ENCODE peak calls at places on chromosome 9, in nine cellular contexts. U, W, C, M, Q, L, H, B and D are unnamed samples.

GRCh38 chr9:89418882-89419641 is 78.9 kb downstream of the SEMA4D start:
- DNase-seq in H (no peak), W (no peak), L (no peak), C (no peak), B (peak), U (no peak), Q (no peak), M (no peak), D (no peak)

GRCh38 chr9:129952337-129952736 is 90.7 kb downstream of the FNBP1 start:
- DNase-seq in U (no peak), Q (no peak), M (no peak), B (no peak), C (no peak), W (no peak), L (no peak), H (no peak), D (no peak)

GRCh38 chr9:125758986-125759811 is 12.0 kb downstream of the PBX3 start:
- DNase-seq in B (peak), M (no peak), U (peak), L (peak), C (no peak), W (no peak), H (no peak), Q (no peak), D (no peak)

GRCh38 chr9:27276182-27277030 is 20.5 kb downstream of the EQTN start:
- DNase-seq in H (peak), C (peak), L (no peak), U (peak), W (no peak), Q (peak), M (no peak), B (peak), D (peak)

GRCh38 chr9:121369595-121370265 is at the start of gene STOM:
- DNase-seq in B (no peak), C (peak), Q (peak), M (peak), U (peak), L (peak), H (no peak), W (no peak), D (peak)

GRCh38 chr9:116101516-116101915 is 52.1 kb upstream of the PAPPA start:
- DNase-seq in H (no peak), Q (no peak), U (peak), M (no peak), W (no peak), C (no peak), L (no peak), B (no peak), D (no peak)

GRCh38 chr9:69674741-69675438 is 2.7 kb upstream of the APBA1 start:
- DNase-seq in C (no peak), M (no peak), Q (no peak), B (no peak), L (no peak), U (peak), H (no peak), W (no peak), D (peak)

GRCh38 chr9:99720455-99721050 is 101.1 kb upstream of the NR4A3 start:
- DNase-seq in U (peak), W (no peak), M (no peak), B (peak), C (no peak), H (no peak), Q (no peak), L (no peak), D (no peak)

GRCh38 chr9:18351216-18351615 is 122.7 kb upstream of the ADAMTSL1 start:
- DNase-seq in U (no peak), B (no peak), W (no peak), L (no peak), C (no peak), M (no peak), H (no peak), Q (no peak), D (no peak)

GRCh38 chr9:95516736-95517558 is at the start of gene PTCH1:
- DNase-seq in W (no peak), B (peak), Q (peak), H (no peak), C (no peak), L (no peak), U (peak), M (no peak), D (no peak)

GRCh38 chr9:94672811-94673487 is 33.6 kb upstream of the FBP1 start:
- DNase-seq in H (no peak), U (peak), L (no peak), B (no peak), Q (no peak), C (no peak), M (no peak), W (no peak), D (no peak)

GRCh38 chr9:125850763-125851162 is 103.6 kb downstream of the PBX3 start:
- DNase-seq in C (no peak), L (no peak), M (no peak), Q (no peak), H (no peak), U (peak), B (no peak), W (no peak), D (no peak)

GRCh38 chr9:21923694-21924093 is 70.5 kb downstream of the CDKN2A start:
- DNase-seq in W (no peak), L (no peak), Q (no peak), B (no peak), C (no peak), H (no peak), M (no peak), U (no peak), D (no peak)

GRCh38 chr9:116103976-116104820 is 49.4 kb upstream of the PAPPA start:
- DNase-seq in M (no peak), W (no peak), Q (no peak), C (no peak), B (no peak), H (no peak), L (no peak), U (peak), D (no peak)

GRCh38 chr9:113523421-113524141 is 60.1 kb downstream of the RGS3 start:
- DNase-seq in Q (no peak), C (no peak), L (peak), W (no peak), H (no peak), M (no peak), B (peak), U (peak), D (no peak)

GRCh38 chr9:108182950-108183381 is 672.8 kb downstream of the ACTL7B start:
- DNase-seq in C (peak), Q (no peak), H (no peak), U (no peak), L (peak), B (peak), W (no peak), M (no peak), D (no peak)

GRCh38 chr9:73444821-73445220 is 293.2 kb downstream of the ANXA1 start:
- DNase-seq in L (no peak), Q (no peak), U (no peak), B (no peak), W (no peak), C (no peak), M (no peak), H (no peak), D (no peak)

GRCh38 chr9:135478191-135478590 is 1.4 kb upstream of the PPP1R26 start:
- DNase-seq in C (no peak), L (no peak), M (no peak), U (no peak), B (no peak), W (no peak), H (no peak), Q (no peak), D (no peak)

GRCh38 chr9:83526901-83527300 is 11.3 kb downstream of the FRMD3 start:
- DNase-seq in C (no peak), B (no peak), W (no peak), H (no peak), U (no peak), M (no peak), Q (no peak), L (no peak), D (no peak)

GRCh38 chr9:128823903-128824406 is 5.6 kb downstream of the SPOUT1 start:
- DNase-seq in U (no peak), W (no peak), B (no peak), L (no peak), H (no peak), C (no peak), Q (peak), M (peak), D (no peak)

GRCh38 chr9:97705354-97705950 is 8.3 kb upstream of the XPA start:
- DNase-seq in W (no peak), B (peak), C (peak), U (peak), M (no peak), L (no peak), Q (no peak), H (no peak), D (no peak)

GRCh38 chr9:115137511-115137910 is 19.6 kb upstream of the TNC start:
- DNase-seq in Q (no peak), U (peak), L (no peak), M (no peak), H (no peak), C (no peak), W (no peak), B (no peak), D (no peak)

GRCh38 chr9:134557331-134557730 is 84.3 kb upstream of the COL5A1 start:
- DNase-seq in Q (no peak), U (no peak), H (no peak), B (no peak), M (no peak), W (no peak), L (no peak), C (no peak), D (no peak)

GRCh38 chr9:128282500-128282899 is 6.4 kb downstream of the SWI5 start:
- DNase-seq in L (no peak), U (peak), Q (no peak), B (no peak), M (no peak), H (no peak), W (no peak), C (no peak), D (no peak)

GRCh38 chr9:114738581-114739316 is 56.8 kb upstream of the TEX48 start:
- DNase-seq in U (peak), W (peak), Q (no peak), B (peak), H (peak), C (peak), L (peak), M (peak), D (peak)

GRCh38 chr9:99576830-99577229 is 244.9 kb upstream of the NR4A3 start:
- DNase-seq in Q (no peak), H (no peak), C (no peak), B (no peak), L (no peak), W (no peak), M (no peak), U (no peak), D (no peak)

GRCh38 chr9:69178583-69179011 is 4.5 kb downstream of the TJP2 start:
- DNase-seq in H (peak), U (no peak), W (no peak), B (no peak), L (no peak), Q (no peak), M (no peak), C (no peak), D (no peak)

GRCh38 chr9:88791105-88791805 is 200.0 kb upstream of the S1PR3 start:
- DNase-seq in M (no peak), L (peak), H (no peak), B (peak), C (peak), U (peak), W (no peak), Q (no peak), D (no peak)

GRCh38 chr9:96567203-96567700 is 52.4 kb downstream of the CDC14B start:
- DNase-seq in H (no peak), B (no peak), C (no peak), W (peak), Q (no peak), M (no peak), L (no peak), U (peak), D (no peak)

GRCh38 chr9:130950039-130950311 is 10.9 kb upstream of the FIBCD1 start:
- DNase-seq in W (no peak), C (no peak), M (no peak), L (no peak), U (no peak), Q (no peak), H (no peak), B (no peak), D (no peak)

GRCh38 chr9:127555830-127556820 is 56.0 kb upstream of the STXBP1 start:
- DNase-seq in M (peak), C (peak), H (peak), L (peak), U (peak), B (peak), W (no peak), Q (no peak), D (peak)

GRCh38 chr9:128259156-128259555 is 16.7 kb downstream of the GOLGA2 start:
- DNase-seq in C (no peak), U (no peak), L (no peak), B (no peak), H (no peak), M (no peak), Q (no peak), W (no peak), D (no peak)

GRCh38 chr9:32069169-32069813 is 315.2 kb upstream of the ACO1 start:
- DNase-seq in Q (no peak), M (no peak), H (no peak), W (no peak), B (peak), C (no peak), U (no peak), L (no peak), D (no peak)
- TF ChIP-seq CTCF in Q (no peak), M (no peak), H (peak), W (no peak), B (peak), C (no peak), U (no peak), L (no peak), D (no peak)

GRCh38 chr9:132582276-132582785 is at the start of gene BARHL1:
- DNase-seq in M (no peak), L (no peak), U (no peak), W (no peak), C (no peak), B (no peak), Q (no peak), H (no peak), D (no peak)
- H3K4me3 ChIP-seq in M (peak), L (no peak), U (peak), W (peak), C (peak), B (peak), Q (peak), H (no peak), D (peak)

GRCh38 chr9:136765041-136765440 is 723 bp upstream of the LCN15 start:
- DNase-seq in W (no peak), Q (peak), M (no peak), H (no peak), L (no peak), C (no peak), B (no peak), U (no peak), D (no peak)

GRCh38 chr9:136763649-136764035 is 676 bp downstream of the LCN15 start:
- DNase-seq in H (no peak), Q (peak), U (no peak), M (no peak), C (no peak), W (no peak), B (no peak), L (no peak), D (no peak)

GRCh38 chr9:136762221-136762691 is 2.1 kb downstream of the LCN15 start:
- DNase-seq in W (no peak), C (no peak), M (no peak), U (no peak), Q (peak), H (no peak), B (no peak), L (no peak), D (no peak)

GRCh38 chr9:136762915-136763648 is 1.2 kb downstream of the LCN15 start:
- DNase-seq in C (no peak), B (peak), W (peak), Q (peak), L (no peak), M (no peak), H (peak), U (peak), D (no peak)

DNA sequence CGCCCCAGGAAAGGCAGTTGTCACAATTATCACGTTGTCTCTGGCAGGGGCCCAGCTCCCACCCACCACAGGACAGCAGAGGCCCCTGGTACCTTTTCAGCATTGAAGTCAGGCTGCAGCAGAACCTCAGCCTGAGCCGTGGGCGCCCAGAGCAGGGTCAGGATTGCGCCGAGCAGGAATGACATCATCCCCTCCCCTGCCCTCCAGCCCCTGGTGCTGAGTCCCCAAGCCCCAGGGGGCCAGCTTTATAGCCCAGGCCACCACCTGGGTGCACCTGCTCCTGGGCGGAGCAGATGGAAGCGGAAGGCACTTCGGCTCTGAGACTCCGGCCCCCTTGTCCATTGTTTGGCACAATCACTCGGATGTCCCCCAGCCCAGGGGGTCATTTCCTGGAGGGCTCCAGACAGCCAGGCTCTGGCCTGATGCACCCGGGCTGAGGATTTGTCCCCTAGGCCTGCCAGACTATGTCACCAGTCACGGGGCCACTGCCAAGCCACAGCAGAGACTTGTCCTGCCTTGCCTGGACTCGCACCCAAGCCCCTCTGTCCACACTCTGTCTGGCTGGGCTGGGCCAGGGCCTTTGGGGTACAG is at the start of gene LCN15:
- DNase-seq in M (no peak), L (no peak), H (no peak), U (no peak), Q (peak), C (no peak), W (no peak), B (no peak), D (no peak)
- TF ChIP-seq CTCF in M (no peak), L (no peak), H (no peak), U (no peak), Q (no peak), C (no peak), W (no peak), B (no peak), D (no peak)

GRCh38 chr9:4739587-4740372 is 1.2 kb downstream of the AK3 start:
- DNase-seq in L (no peak), B (peak), W (no peak), U (peak), M (no peak), C (no peak), Q (peak), H (no peak), D (no peak)
- H3K4me3 ChIP-seq in L (peak), B (peak), W (peak), U (peak), M (peak), C (peak), Q (peak), H (peak), D (peak)